ENCODE peak calls at places on chromosomes 3 and 15, in five cellular contexts. A, T, L, I and Z are unnamed samples.

GRCh38 chr3:99902091-99902490 is 84.4 kb downstream of the CMSS1 start:
- DNase-seq in A (no peak), T (no peak), L (no peak), I (no peak), Z (no peak)

GRCh38 chr3:47161983-47162694 is 1.8 kb downstream of the SETD2 start:
- DNase-seq in A (no peak), T (no peak), L (peak; percentile 23), I (no peak), Z (peak; percentile 16)

GRCh38 chr15:73927003-73927475 is 777 bp downstream of the LOXL1 start:
- DNase-seq in A (no peak), T (peak; percentile 89), L (peak; percentile 44), I (peak; percentile 59), Z (no peak)

GRCh38 chr15:70778258-70779076 is 15.1 kb upstream of the UACA start:
- DNase-seq in A (no peak), T (no peak), L (no peak), I (no peak), Z (peak; percentile 87)

GRCh38 chr3:146134348-146135117 is 26.5 kb downstream of the PLOD2 start:
- DNase-seq in A (no peak), T (no peak), L (no peak), I (no peak), Z (peak; percentile 55)

GRCh38 chr3:40690696-40691597 is 166.2 kb downstream of the ZNF621 start:
- DNase-seq in A (no peak), T (peak; percentile 34), L (no peak), I (peak; percentile 78), Z (no peak)

GRCh38 chr3:100412897-100413590 is 11.7 kb downstream of the LNP1 start:
- DNase-seq in A (no peak), T (no peak), L (no peak), I (no peak), Z (no peak)

GRCh38 chr3:82496890-82497560 is 735.6 kb upstream of the GBE1 start:
- DNase-seq in A (no peak), T (no peak), L (no peak), I (no peak), Z (no peak)

GRCh38 chr3:134211797-134212196 is 38.9 kb downstream of the RYK start:
- DNase-seq in A (no peak), T (no peak), L (peak; percentile 22), I (no peak), Z (peak; percentile 62)

GRCh38 chr3:32200490-32200889 is 38.0 kb upstream of the CMTM8 start:
- DNase-seq in A (peak; percentile 50), T (no peak), L (no peak), I (peak; percentile 44), Z (no peak)

GRCh38 chr15:100211855-100212850 is 129.6 kb downstream of the ADAMTS17 start:
- DNase-seq in A (no peak), T (no peak), L (no peak), I (no peak), Z (peak; percentile 11)

GRCh38 chr15:56393277-56393676 is 28.1 kb downstream of the TEX9 start:
- DNase-seq in A (no peak), T (no peak), L (no peak), I (no peak), Z (no peak)

GRCh38 chr15:34637305-34637704 is 53.9 kb upstream of the GOLGA8B start:
- DNase-seq in A (no peak), T (no peak), L (no peak), I (no peak), Z (no peak)

GRCh38 chr15:34436956-34437442 is 609 bp downstream of the GOLGA8A start:
- DNase-seq in A (peak; percentile 37), T (peak; percentile 31), L (peak; percentile 67), I (no peak), Z (peak; percentile 37)

GRCh38 chr3:127162947-127163645 is 29.8 kb upstream of the PRR23E start:
- DNase-seq in A (no peak), T (no peak), L (no peak), I (no peak), Z (no peak)

GRCh38 chr3:77553240-77553639 is 513.3 kb downstream of the ROBO2 start:
- DNase-seq in A (no peak), T (no peak), L (no peak), I (no peak), Z (no peak)

GRCh38 chr15:35195649-35196048 is 110.6 kb upstream of the NANOGP8 start:
- DNase-seq in A (no peak), T (no peak), L (no peak), I (no peak), Z (no peak)

GRCh38 chr3:146692254-146692653 is 87.1 kb upstream of the PLSCR5 start:
- DNase-seq in A (no peak), T (no peak), L (no peak), I (no peak), Z (no peak)

GRCh38 chr3:33194303-33194702 is 24.3 kb downstream of the SUSD5 start:
- DNase-seq in A (no peak), T (no peak), L (no peak), I (no peak), Z (no peak)

GRCh38 chr3:182259579-182259978 is 533.7 kb upstream of the ATP11B start:
- DNase-seq in A (no peak), T (no peak), L (no peak), I (no peak), Z (no peak)

GRCh38 chr15:76239786-76240185 is 71.5 kb downstream of the ETFA start:
- DNase-seq in A (no peak), T (no peak), L (no peak), I (no peak), Z (no peak)

GRCh38 chr3:187618732-187619131 is 51.5 kb downstream of the SST start:
- DNase-seq in A (no peak), T (no peak), L (no peak), I (no peak), Z (no peak)

GRCh38 chr3:46283851-46284450 is 41.7 kb downstream of the CCR3 start:
- DNase-seq in A (no peak), T (no peak), L (no peak), I (no peak), Z (no peak)

GRCh38 chr15:72722071-72722696 is 36.2 kb downstream of the BBS4 start:
- DNase-seq in A (peak; percentile 63), T (peak; percentile 68), L (peak; percentile 49), I (peak; percentile 28), Z (peak; percentile 77)

GRCh38 chr3:14796403-14797077 is 22.2 kb upstream of the FGD5 start:
- DNase-seq in A (no peak), T (no peak), L (no peak), I (no peak), Z (no peak)

GRCh38 chr3:181278468-181279238 is 289.1 kb upstream of the DNAJC19 start:
- DNase-seq in A (no peak), T (no peak), L (peak; percentile 7), I (no peak), Z (peak; percentile 1)

GRCh38 chr3:9582332-9582731 is 28.7 kb upstream of the LHFPL4 start:
- DNase-seq in A (no peak), T (no peak), L (no peak), I (no peak), Z (no peak)

GRCh38 chr15:63968122-63968524 is 78.2 kb downstream of the DAPK2 start:
- DNase-seq in A (no peak), T (no peak), L (no peak), I (no peak), Z (no peak)

GRCh38 chr15:38691365-38691764 is 126.8 kb upstream of the RASGRP1 start:
- DNase-seq in A (no peak), T (no peak), L (no peak), I (no peak), Z (no peak)

GRCh38 chr15:77415450-77416448 is 4.2 kb downstream of the PEAK1 start:
- DNase-seq in A (peak; percentile 65), T (no peak), L (no peak), I (peak; percentile 21), Z (peak; percentile 56)

GRCh38 chr3:18780941-18781340 is 355.8 kb upstream of the SATB1 start:
- DNase-seq in A (no peak), T (no peak), L (no peak), I (no peak), Z (no peak)

GRCh38 chr3:186452517-186452916 is 90.5 kb upstream of the DGKG start:
- DNase-seq in A (peak; percentile 54), T (no peak), L (no peak), I (no peak), Z (peak; percentile 57)

GRCh38 chr3:38343797-38344594 is 2.6 kb upstream of the XYLB start:
- DNase-seq in A (no peak), T (no peak), L (no peak), I (no peak), Z (peak; percentile 13)
- TF ChIP-seq CTCF in A (no peak), T (no peak), L (peak; percentile 14), I (no peak), Z (no peak)

GRCh38 chr3:15983693-15984092 is 185.9 kb upstream of the ANKRD28 start:
- DNase-seq in A (no peak), T (no peak), L (no peak), I (no peak), Z (peak; percentile 42)

DNA sequence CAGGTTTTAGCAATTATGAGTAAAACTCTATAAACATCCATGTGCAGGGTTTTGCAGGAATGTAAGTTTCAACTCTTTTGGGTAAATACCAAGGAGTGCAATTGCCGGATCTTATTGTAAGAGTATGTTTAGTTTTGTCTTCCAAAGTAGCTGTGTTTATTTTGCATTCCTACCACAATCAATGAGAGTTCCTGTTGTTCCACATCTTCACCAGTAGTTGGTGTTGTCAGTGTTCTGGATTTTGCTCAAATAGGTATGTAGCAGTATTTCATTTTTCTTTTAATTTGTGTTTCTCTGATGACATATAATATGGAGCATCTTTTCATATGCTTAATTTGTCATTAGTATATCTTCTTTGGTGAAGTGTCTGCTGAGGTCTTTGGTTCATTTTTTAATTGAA is 185.1 kb upstream of the GALNT15 start:
- DNase-seq in A (no peak), T (no peak), L (no peak), I (no peak), Z (peak; percentile 59)
- TF ChIP-seq CTCF in A (peak; percentile 20), T (no peak), L (no peak), I (no peak), Z (peak; percentile 60)

DNA sequence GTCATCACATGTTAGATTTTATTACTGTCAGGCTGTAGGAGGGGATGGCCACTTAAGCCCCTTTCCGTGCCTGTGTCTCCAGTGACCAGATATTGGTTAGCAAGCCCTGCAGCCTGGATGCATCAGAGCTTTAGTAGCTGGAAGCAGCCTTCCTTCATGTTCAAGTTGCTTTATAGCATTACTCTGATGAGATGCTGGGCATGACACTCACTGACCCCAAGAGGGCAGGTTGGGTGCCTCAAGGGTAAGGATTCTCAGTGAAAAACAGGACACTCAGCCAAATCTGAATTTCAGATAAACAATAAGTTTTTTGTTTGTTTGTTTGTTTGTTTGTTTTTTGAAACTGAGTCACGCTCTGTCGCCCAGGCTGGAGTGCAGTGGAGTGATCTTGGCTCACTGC is 68.5 kb upstream of the PTX3 start:
- DNase-seq in A (no peak), T (no peak), L (no peak), I (no peak), Z (no peak)
- TF ChIP-seq CTCF in A (no peak), T (no peak), L (no peak), I (no peak), Z (no peak)

DNA sequence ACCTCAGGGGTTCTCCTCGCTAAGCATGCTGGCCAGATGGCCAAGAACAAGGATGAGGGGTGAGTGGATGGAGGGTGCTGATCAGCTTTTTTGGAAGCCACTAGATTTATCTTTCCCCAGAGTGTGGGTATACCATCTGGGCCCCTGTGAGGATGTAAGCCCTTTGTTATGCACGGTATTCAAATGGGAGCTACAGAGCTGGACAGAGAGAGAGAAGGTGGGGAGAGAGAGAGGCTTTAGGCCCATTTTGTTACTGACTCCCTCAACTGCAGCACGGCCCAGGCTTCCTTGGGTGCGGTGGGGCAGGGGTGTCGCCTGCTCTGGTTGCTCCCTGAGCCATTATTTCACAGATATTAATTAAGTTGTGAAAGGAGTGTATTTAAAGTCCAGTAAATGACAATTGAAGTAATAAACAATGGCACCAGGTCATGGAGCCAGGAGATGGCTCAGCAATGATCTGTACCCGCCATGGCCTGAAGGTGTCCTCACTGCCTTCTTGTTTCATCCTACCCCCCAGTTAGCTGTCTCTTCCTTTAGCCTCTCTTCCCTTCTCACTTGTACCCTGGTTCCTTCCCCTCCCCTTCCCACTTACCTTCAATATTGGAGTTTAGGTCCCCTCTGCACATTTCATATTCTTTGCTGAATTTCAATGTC is 158.0 kb downstream of the CLSTN2 start:
- DNase-seq in A (no peak), T (no peak), L (peak; percentile 20), I (no peak), Z (no peak)
- TF ChIP-seq CTCF in A (no peak), T (no peak), L (peak; percentile 5), I (no peak), Z (no peak)